ENCODE peak calls at places on chromosome 19, in ten cellular contexts. A is T-helper 9 cell; C is LoVo; R is AG04450; O is T follicular helper cell; Q is naive thymus-derived CD8-positive, alpha-beta T cell; Y is CD8-positive, alpha-beta memory T cell; B is germinal center; K is progenitor cell of endocrine pancreas; H is stimulated activated CD8-positive, alpha-beta memory T cell treated with anti-CD3 and anti-CD28 coated beads, Interleukin-7, amount 100 ng/mL, for 1 hour. T is an unnamed sample.

GRCh38 chr19:5691205-5691929 is 1.3 kb downstream of the RPL36 start:
- DNase-seq in O (no peak), C (peak), A (no peak), R (no peak), Y (peak), Q (peak), K (no peak), B (peak), H (no peak), T (no peak)

GRCh38 chr19:17079710-17080440 is 4.3 kb downstream of the MYO9B start:
- DNase-seq in O (peak), Y (peak), C (no peak), R (peak), H (peak), B (peak), A (peak), K (no peak), Q (no peak), T (peak)

GRCh38 chr19:35216026-35216832 is 12.3 kb downstream of the FAM187B start:
- DNase-seq in A (no peak), H (no peak), C (no peak), K (no peak), Y (no peak), O (no peak), R (no peak), Q (no peak), B (no peak), T (no peak)

GRCh38 chr19:2387367-2388288 is 27.6 kb downstream of the TMPRSS9 start:
- DNase-seq in B (no peak), O (no peak), Y (no peak), H (no peak), Q (no peak), R (no peak), C (no peak), K (no peak), A (no peak), T (no peak)

GRCh38 chr19:46791944-46792343 is 3.5 kb upstream of the SLC1A5 start:
- DNase-seq in H (no peak), R (no peak), Q (no peak), O (no peak), B (no peak), Y (peak), C (no peak), K (no peak), A (peak), T (no peak)

GRCh38 chr19:40147693-40148347 is 43.4 kb upstream of the MAP3K10 start:
- DNase-seq in R (peak), O (no peak), B (no peak), H (no peak), Y (no peak), C (peak), Q (no peak), A (no peak), K (no peak), T (no peak)

GRCh38 chr19:19997656-19998268 is 41.5 kb downstream of the ZNF682 start:
- DNase-seq in Y (peak), R (no peak), K (no peak), A (peak), O (peak), H (peak), B (peak), C (no peak), Q (peak), T (no peak)

GRCh38 chr19:1113986-1114483 is 10.2 kb downstream of the GPX4 start:
- DNase-seq in R (no peak), Q (no peak), Y (no peak), O (no peak), C (no peak), K (no peak), B (no peak), H (no peak), A (no peak), T (no peak)

GRCh38 chr19:9061879-9062278 is 25.0 kb upstream of the OR1M1 start:
- DNase-seq in H (no peak), B (no peak), C (no peak), O (no peak), Q (no peak), A (no peak), Y (no peak), K (no peak), R (no peak), T (no peak)

T was measured in coronary artery.